ENCODE peak calls at places on chromosomes 3 and 15, in five cellular contexts. N is GM19239; A is CD4-positive, alpha-beta memory T cell; D is HTR-8/SVneo; X is dermis blood vessel endothelial cell. S is an unnamed sample.

GRCh38 chr3:120637836-120638559 is 41.9 kb downstream of the NDUFB4 start:
- DNase-seq in X (no peak), N (no peak), A (no peak), D (no peak), S (no peak)

GRCh38 chr15:40843885-40844542 is at the start of gene SPINT1:
- DNase-seq in D (no peak), A (peak), X (peak), N (peak), S (no peak)

GRCh38 chr3:155233213-155233612 is 60.3 kb downstream of the STRIT1 start:
- DNase-seq in A (no peak), D (peak), N (no peak), X (peak), S (no peak)

GRCh38 chr3:161640201-161640600 is 143.6 kb downstream of the OTOL1 start:
- DNase-seq in X (no peak), D (no peak), A (no peak), N (no peak), S (no peak)

GRCh38 chr3:185823280-185824044 is 1.4 kb downstream of the IGF2BP2 start:
- DNase-seq in N (peak), D (no peak), A (peak), X (peak), S (no peak)

GRCh38 chr3:4778119-4778518 is 201.1 kb upstream of the BHLHE40 start:
- DNase-seq in D (no peak), N (no peak), A (no peak), X (no peak), S (no peak)

GRCh38 chr3:50242778-50243551 is 7.0 kb downstream of the GNAI2 start:
- DNase-seq in N (no peak), A (no peak), X (peak), D (no peak), S (no peak)

GRCh38 chr15:79067434-79067833 is 23.1 kb downstream of the RASGRF1 start:
- DNase-seq in A (no peak), X (no peak), N (no peak), D (no peak), S (no peak)

GRCh38 chr3:47910777-47911440 is 105.3 kb downstream of the MAP4 start:
- DNase-seq in D (peak), N (no peak), X (peak), A (no peak), S (no peak)

GRCh38 chr15:28082891-28083688 is 16.0 kb downstream of the OCA2 start:
- DNase-seq in A (no peak), X (no peak), D (no peak), N (no peak), S (no peak)

GRCh38 chr3:81846988-81847387 is 85.5 kb upstream of the GBE1 start:
- DNase-seq in A (no peak), N (no peak), X (no peak), D (no peak), S (no peak)

GRCh38 chr3:23809840-23810341 is 4.1 kb downstream of the UBE2E1 start:
- DNase-seq in N (no peak), X (peak), D (no peak), A (peak), S (no peak)

GRCh38 chr3:2614578-2614977 is 495.6 kb downstream of the IL5RA start:
- DNase-seq in A (no peak), X (no peak), D (no peak), N (no peak), S (no peak)

GRCh38 chr3:171328419-171329082 is 131.7 kb downstream of the TNIK start:
- DNase-seq in D (no peak), A (peak), X (peak), N (no peak), S (peak)

GRCh38 chr3:88986834-88987233 is 120.6 kb upstream of the EPHA3 start:
- DNase-seq in D (peak), X (no peak), N (no peak), A (no peak), S (no peak)

GRCh38 chr15:101176625-101177024 is 75.2 kb downstream of the CHSY1 start:
- DNase-seq in A (no peak), X (peak), N (no peak), D (no peak), S (no peak)

GRCh38 chr15:34795267-34796081 is at the start of gene ACTC1:
- DNase-seq in N (no peak), D (peak), X (peak), A (no peak), S (no peak)

GRCh38 chr3:134810052-134810435 is 15.0 kb downstream of the EPHB1 start:
- DNase-seq in N (no peak), A (no peak), D (no peak), X (no peak), S (no peak)

GRCh38 chr3:18556503-18556902 is 131.4 kb upstream of the SATB1 start:
- DNase-seq in A (peak), X (no peak), D (no peak), N (no peak), S (peak)

GRCh38 chr3:56884387-56884786 is 82.6 kb upstream of the ARHGEF3 start:
- DNase-seq in X (no peak), D (no peak), N (no peak), A (no peak), S (no peak)

GRCh38 chr3:176574736-176575135 is 622.5 kb downstream of the TBL1XR1 start:
- DNase-seq in D (no peak), N (no peak), A (no peak), X (no peak), S (no peak)

GRCh38 chr3:53464424-53464823 is 30.0 kb upstream of the CACNA1D start:
- DNase-seq in D (no peak), X (no peak), N (no peak), A (no peak), S (no peak)

GRCh38 chr3:10011644-10012043 is 14.6 kb upstream of the FANCD2 start:
- DNase-seq in N (no peak), D (no peak), A (no peak), X (no peak), S (no peak)

GRCh38 chr3:139745831-139746230 is 68.1 kb upstream of the NMNAT3 start:
- DNase-seq in N (no peak), A (no peak), X (no peak), D (no peak), S (no peak)

GRCh38 chr3:10554746-10555145 is 49.4 kb upstream of the ATP2B2 start:
- DNase-seq in D (no peak), X (no peak), A (no peak), N (no peak), S (no peak)

GRCh38 chr15:65033659-65034269 is 4.3 kb upstream of the MTFMT start:
- DNase-seq in N (no peak), A (peak), X (peak), D (no peak), S (peak)

GRCh38 chr3:109731639-109732473 is 394.5 kb upstream of the DPPA4 start:
- DNase-seq in N (peak), D (peak), A (peak), X (peak), S (peak)

GRCh38 chr15:94259863-94260262 is 28.5 kb downstream of the MCTP2 start:
- DNase-seq in X (no peak), D (no peak), A (no peak), N (no peak), S (no peak)

GRCh38 chr15:68197170-68197492 is 8.0 kb downstream of the CALML4 start:
- DNase-seq in N (no peak), X (no peak), D (no peak), A (no peak), S (no peak)

S was measured in DND-41.